ENCODE peak calls at places on chromosomes 6 and 20, in nine cellular contexts. One of them, this sample, is unnamed.

GRCh38 chr6:157302761-157303160 is 20.6 kb downstream of the TMEM242 start:
- DNase-seq in heart left ventricle: no peak
- DNase-seq in mucosa of descending colon: peak; percentile 30
- DNase-seq in endodermal cell: no peak
- DNase-seq in fibroblast of lung: no peak
- DNase-seq in ovary: no peak
- DNase-seq in IMR-90: no peak
- DNase-seq in HCT116: no peak
- DNase-seq in upper lobe of right lung: no peak
- DNase-seq in this sample: no peak

GRCh38 chr6:2221724-2222274 is 23.6 kb downstream of the GMDS start:
- DNase-seq in mucosa of descending colon: no peak
- DNase-seq in HCT116: no peak
- DNase-seq in ovary: no peak
- DNase-seq in IMR-90: no peak
- DNase-seq in fibroblast of lung: no peak
- DNase-seq in heart left ventricle: no peak
- DNase-seq in endodermal cell: no peak
- DNase-seq in upper lobe of right lung: no peak
- DNase-seq in this sample: no peak

GRCh38 chr20:59662856-59663512 is 58.6 kb downstream of the PHACTR3 start:
- DNase-seq in ovary: no peak
- DNase-seq in heart left ventricle: no peak
- DNase-seq in HCT116: no peak
- DNase-seq in mucosa of descending colon: no peak
- DNase-seq in upper lobe of right lung: no peak
- DNase-seq in endodermal cell: no peak
- DNase-seq in IMR-90: no peak
- DNase-seq in fibroblast of lung: no peak
- DNase-seq in this sample: no peak

GRCh38 chr6:139028242-139028657 is 295 bp upstream of the ABRACL start:
- DNase-seq in upper lobe of right lung: no peak
- DNase-seq in IMR-90: no peak
- DNase-seq in heart left ventricle: no peak
- DNase-seq in fibroblast of lung: no peak
- DNase-seq in ovary: no peak
- DNase-seq in mucosa of descending colon: no peak
- DNase-seq in endodermal cell: no peak
- DNase-seq in HCT116: no peak
- DNase-seq in this sample: no peak

GRCh38 chr20:63036266-63036665 is 29.5 kb upstream of the BHLHE23 start:
- DNase-seq in upper lobe of right lung: no peak
- DNase-seq in endodermal cell: no peak
- DNase-seq in HCT116: no peak
- DNase-seq in fibroblast of lung: no peak
- DNase-seq in mucosa of descending colon: no peak
- DNase-seq in heart left ventricle: peak; percentile 15
- DNase-seq in IMR-90: no peak
- DNase-seq in ovary: peak; percentile 10
- DNase-seq in this sample: no peak

GRCh38 chr6:7580927-7581618 is 8.9 kb upstream of the SNRNP48 start:
- DNase-seq in IMR-90: no peak
- DNase-seq in upper lobe of right lung: no peak
- DNase-seq in HCT116: no peak
- DNase-seq in heart left ventricle: no peak
- DNase-seq in ovary: no peak
- DNase-seq in mucosa of descending colon: no peak
- DNase-seq in endodermal cell: no peak
- DNase-seq in fibroblast of lung: no peak
- DNase-seq in this sample: no peak

GRCh38 chr20:34907616-34908469 is 31.4 kb downstream of the ACSS2 start:
- DNase-seq in HCT116: peak; percentile 90
- DNase-seq in IMR-90: peak; percentile 92
- DNase-seq in endodermal cell: no peak
- DNase-seq in ovary: peak; percentile 72
- DNase-seq in heart left ventricle: peak; percentile 80
- DNase-seq in mucosa of descending colon: peak; percentile 76
- DNase-seq in upper lobe of right lung: no peak
- DNase-seq in fibroblast of lung: peak; percentile 84
- DNase-seq in this sample: peak; percentile 99

GRCh38 chr6:26156850-26157149 is 69.6 kb downstream of the HFE start:
- DNase-seq in mucosa of descending colon: no peak
- DNase-seq in ovary: no peak
- DNase-seq in endodermal cell: no peak
- DNase-seq in upper lobe of right lung: no peak
- DNase-seq in HCT116: no peak
- DNase-seq in heart left ventricle: peak; percentile 27
- DNase-seq in IMR-90: no peak
- DNase-seq in fibroblast of lung: no peak
- DNase-seq in this sample: no peak

DNA sequence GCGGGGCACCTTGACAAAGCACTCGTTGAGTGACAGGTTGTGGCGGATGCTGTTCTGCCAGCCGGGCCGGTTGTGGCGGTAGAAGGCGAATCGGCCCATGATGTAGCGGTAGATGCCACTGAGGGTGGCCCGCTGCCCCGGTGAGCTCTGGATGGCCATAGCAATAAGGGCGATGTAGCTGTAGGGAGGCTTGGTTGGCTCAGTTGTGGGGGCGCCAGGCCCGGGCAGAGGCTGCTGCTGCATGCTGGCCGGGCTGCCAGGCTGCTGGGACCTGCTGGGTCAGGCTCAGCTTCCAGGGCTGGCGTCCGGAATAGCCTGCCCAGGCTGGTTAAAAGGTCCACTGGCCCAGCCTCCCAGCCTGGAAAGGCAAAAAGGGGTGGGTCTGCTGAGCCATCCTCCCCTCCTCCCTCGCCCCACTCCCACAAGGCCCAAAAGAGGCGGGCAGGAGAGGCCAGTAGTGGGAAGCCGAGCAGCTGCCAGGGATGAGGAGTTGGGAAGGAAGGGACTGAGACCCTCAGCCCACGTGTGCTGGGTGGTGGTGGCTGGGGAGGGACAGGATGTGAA is at the start of gene FOXS1:
- DNase-seq in mucosa of descending colon: no peak
- DNase-seq in fibroblast of lung: no peak
- DNase-seq in endodermal cell: peak; percentile 83
- DNase-seq in ovary: peak; percentile 43
- DNase-seq in heart left ventricle: peak; percentile 84
- DNase-seq in upper lobe of right lung: no peak
- DNase-seq in HCT116: no peak
- DNase-seq in IMR-90: no peak
- DNase-seq in this sample: no peak
- H3K4me3 ChIP-seq in mucosa of descending colon: no peak within 1 kb of the TSS
- H3K4me3 ChIP-seq in fibroblast of lung: no peak within 1 kb of the TSS
- H3K4me3 ChIP-seq in endodermal cell: no peak within 1 kb of the TSS
- H3K4me3 ChIP-seq in ovary: no peak within 1 kb of the TSS
- H3K4me3 ChIP-seq in heart left ventricle: peak within 1 kb of the TSS; percentile 72
- H3K4me3 ChIP-seq in upper lobe of right lung: peak within 1 kb of the TSS; percentile 31
- H3K4me3 ChIP-seq in HCT116: no peak within 1 kb of the TSS
- H3K4me3 ChIP-seq in IMR-90: no peak within 1 kb of the TSS
- H3K4me3 ChIP-seq in this sample: no peak within 1 kb of the TSS

GRCh38 chr6:30749554-30750378 is 5.4 kb upstream of the IER3 start:
- DNase-seq in endodermal cell: no peak
- DNase-seq in fibroblast of lung: no peak
- DNase-seq in IMR-90: no peak
- DNase-seq in HCT116: peak; percentile 89
- DNase-seq in heart left ventricle: no peak
- DNase-seq in upper lobe of right lung: no peak
- DNase-seq in mucosa of descending colon: peak; percentile 81
- DNase-seq in ovary: no peak
- DNase-seq in this sample: no peak

GRCh38 chr6:30750379-30750668 is 6.0 kb upstream of the IER3 start:
- DNase-seq in HCT116: no peak
- DNase-seq in heart left ventricle: no peak
- DNase-seq in mucosa of descending colon: no peak
- DNase-seq in IMR-90: no peak
- DNase-seq in upper lobe of right lung: no peak
- DNase-seq in ovary: no peak
- DNase-seq in endodermal cell: no peak
- DNase-seq in fibroblast of lung: no peak
- DNase-seq in this sample: no peak

GRCh38 chr6:30748301-30748769 is 4.0 kb upstream of the IER3 start:
- DNase-seq in heart left ventricle: no peak
- DNase-seq in upper lobe of right lung: no peak
- DNase-seq in endodermal cell: no peak
- DNase-seq in mucosa of descending colon: peak; percentile 66
- DNase-seq in ovary: no peak
- DNase-seq in HCT116: no peak
- DNase-seq in fibroblast of lung: no peak
- DNase-seq in IMR-90: peak; percentile 52
- DNase-seq in this sample: peak; percentile 41

GRCh38 chr6:30748851-30749540 is 4.6 kb upstream of the IER3 start:
- DNase-seq in mucosa of descending colon: no peak
- DNase-seq in fibroblast of lung: no peak
- DNase-seq in endodermal cell: no peak
- DNase-seq in ovary: no peak
- DNase-seq in heart left ventricle: no peak
- DNase-seq in upper lobe of right lung: no peak
- DNase-seq in HCT116: no peak
- DNase-seq in IMR-90: peak; percentile 48
- DNase-seq in this sample: no peak

DNA sequence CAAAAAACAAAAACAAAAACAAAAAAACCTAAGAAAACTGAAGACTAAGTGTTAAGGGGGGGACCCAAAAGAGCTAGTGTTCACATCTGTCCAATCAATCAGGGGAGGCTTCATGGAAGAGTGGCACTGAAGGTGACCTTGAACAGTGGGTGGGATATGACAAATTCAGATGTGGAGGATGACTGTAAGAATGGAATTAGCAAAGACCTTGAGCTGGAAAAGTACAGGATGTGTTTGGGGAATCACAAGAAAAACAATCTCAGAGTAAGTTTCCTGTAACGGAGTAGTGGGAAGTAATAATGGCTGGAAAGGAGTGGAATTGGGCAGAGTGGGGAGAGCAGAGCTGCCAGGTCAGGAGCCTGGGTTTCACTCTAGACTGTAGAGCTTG is 2.9 kb upstream of the IER3 start:
- DNase-seq in endodermal cell: no peak
- DNase-seq in upper lobe of right lung: no peak
- DNase-seq in mucosa of descending colon: no peak
- DNase-seq in HCT116: no peak
- DNase-seq in heart left ventricle: no peak
- DNase-seq in ovary: no peak
- DNase-seq in fibroblast of lung: no peak
- DNase-seq in IMR-90: peak; percentile 33
- DNase-seq in this sample: no peak
- H3K4me3 ChIP-seq in endodermal cell: no peak overlapping the region
- H3K4me3 ChIP-seq in upper lobe of right lung: no peak overlapping the region
- H3K4me3 ChIP-seq in mucosa of descending colon: no peak overlapping the region
- H3K4me3 ChIP-seq in HCT116: no peak overlapping the region
- H3K4me3 ChIP-seq in heart left ventricle: no peak overlapping the region
- H3K4me3 ChIP-seq in ovary: no peak overlapping the region
- H3K4me3 ChIP-seq in fibroblast of lung: no peak overlapping the region
- H3K4me3 ChIP-seq in IMR-90: no peak overlapping the region
- H3K4me3 ChIP-seq in this sample: no peak overlapping the region

GRCh38 chr6:45445364-45445748 is 67.6 kb upstream of the SUPT3H start:
- DNase-seq in HCT116: no peak
- DNase-seq in fibroblast of lung: no peak
- DNase-seq in mucosa of descending colon: no peak
- DNase-seq in upper lobe of right lung: no peak
- DNase-seq in endodermal cell: no peak
- DNase-seq in ovary: no peak
- DNase-seq in heart left ventricle: no peak
- DNase-seq in IMR-90: peak; percentile 35
- DNase-seq in this sample: peak; percentile 11

GRCh38 chr6:45448417-45449389 is 71.0 kb upstream of the SUPT3H start:
- DNase-seq in HCT116: no peak
- DNase-seq in heart left ventricle: no peak
- DNase-seq in upper lobe of right lung: no peak
- DNase-seq in endodermal cell: no peak
- DNase-seq in ovary: no peak
- DNase-seq in IMR-90: peak; percentile 38
- DNase-seq in fibroblast of lung: no peak
- DNase-seq in mucosa of descending colon: no peak
- DNase-seq in this sample: no peak

GRCh38 chr6:45447005-45447404 is 69.3 kb upstream of the SUPT3H start:
- DNase-seq in IMR-90: no peak
- DNase-seq in ovary: no peak
- DNase-seq in endodermal cell: peak; percentile 46
- DNase-seq in upper lobe of right lung: no peak
- DNase-seq in HCT116: no peak
- DNase-seq in mucosa of descending colon: no peak
- DNase-seq in heart left ventricle: no peak
- DNase-seq in fibroblast of lung: no peak
- DNase-seq in this sample: no peak

GRCh38 chr6:45447721-45448120 is 70.0 kb upstream of the SUPT3H start:
- DNase-seq in HCT116: no peak
- DNase-seq in mucosa of descending colon: no peak
- DNase-seq in upper lobe of right lung: no peak
- DNase-seq in fibroblast of lung: no peak
- DNase-seq in ovary: no peak
- DNase-seq in heart left ventricle: no peak
- DNase-seq in IMR-90: peak; percentile 38
- DNase-seq in endodermal cell: no peak
- DNase-seq in this sample: no peak

DNA sequence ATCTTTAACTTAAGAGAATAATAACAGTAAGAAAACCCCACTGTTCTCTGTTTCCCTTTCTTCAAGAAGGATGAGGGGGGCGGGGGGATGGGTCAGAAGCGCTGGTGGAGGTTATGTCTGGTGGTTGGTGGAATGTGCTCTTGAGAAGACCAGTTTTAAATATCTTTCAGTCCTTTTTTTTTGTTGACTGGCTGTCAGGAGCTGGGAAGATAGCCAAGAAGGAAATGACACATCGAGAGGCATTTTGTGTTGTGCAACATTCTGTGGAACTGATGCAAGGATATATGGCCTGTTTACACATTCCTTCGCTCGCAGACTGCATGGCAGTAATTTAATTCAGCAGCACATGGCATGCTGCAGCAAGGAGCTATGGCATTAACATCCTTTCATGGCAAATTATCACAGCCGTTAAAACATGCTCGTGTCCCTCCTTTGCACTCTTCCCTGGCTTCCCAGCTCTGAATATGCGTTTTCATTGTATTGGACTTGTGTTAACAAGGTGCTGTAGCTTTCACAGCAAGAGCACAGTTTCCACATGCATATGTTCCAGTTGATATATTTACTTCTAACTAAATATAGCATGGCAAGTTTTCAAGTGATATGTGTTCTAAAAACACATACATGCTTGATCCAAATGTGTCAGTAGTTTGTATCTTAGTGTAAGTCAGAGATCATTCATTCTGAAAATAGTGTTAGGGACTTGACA is 68.2 kb upstream of the SUPT3H start:
- DNase-seq in heart left ventricle: peak; percentile 57
- DNase-seq in mucosa of descending colon: peak; percentile 81
- DNase-seq in fibroblast of lung: peak; percentile 99
- DNase-seq in ovary: no peak
- DNase-seq in HCT116: peak; percentile 94
- DNase-seq in IMR-90: peak; percentile 99
- DNase-seq in upper lobe of right lung: peak; percentile 73
- DNase-seq in endodermal cell: peak; percentile 82
- DNase-seq in this sample: peak; percentile 95
- H3K4me3 ChIP-seq in heart left ventricle: no peak overlapping the region
- H3K4me3 ChIP-seq in mucosa of descending colon: no peak overlapping the region
- H3K4me3 ChIP-seq in fibroblast of lung: no peak overlapping the region
- H3K4me3 ChIP-seq in ovary: no peak overlapping the region
- H3K4me3 ChIP-seq in HCT116: peak overlapping the region; percentile 34
- H3K4me3 ChIP-seq in IMR-90: no peak overlapping the region
- H3K4me3 ChIP-seq in upper lobe of right lung: no peak overlapping the region
- H3K4me3 ChIP-seq in endodermal cell: no peak overlapping the region
- H3K4me3 ChIP-seq in this sample: no peak overlapping the region

GRCh38 chr20:45347297-45347935 is 808 bp downstream of the SDC4 start:
- DNase-seq in endodermal cell: no peak
- DNase-seq in upper lobe of right lung: no peak
- DNase-seq in ovary: no peak
- DNase-seq in IMR-90: no peak
- DNase-seq in HCT116: no peak
- DNase-seq in fibroblast of lung: no peak
- DNase-seq in mucosa of descending colon: no peak
- DNase-seq in heart left ventricle: no peak
- DNase-seq in this sample: no peak

GRCh38 chr20:45347936-45348809 is at the start of gene SDC4:
- DNase-seq in upper lobe of right lung: peak; percentile 89
- DNase-seq in heart left ventricle: peak; percentile 79
- DNase-seq in HCT116: no peak
- DNase-seq in endodermal cell: peak; percentile 81
- DNase-seq in fibroblast of lung: peak; percentile 62
- DNase-seq in IMR-90: peak; percentile 63
- DNase-seq in mucosa of descending colon: peak; percentile 74
- DNase-seq in ovary: peak; percentile 74
- DNase-seq in this sample: no peak

GRCh38 chr20:45346851-45347250 is 1.4 kb downstream of the SDC4 start:
- DNase-seq in heart left ventricle: no peak
- DNase-seq in mucosa of descending colon: no peak
- DNase-seq in HCT116: no peak
- DNase-seq in endodermal cell: no peak
- DNase-seq in IMR-90: no peak
- DNase-seq in ovary: no peak
- DNase-seq in upper lobe of right lung: no peak
- DNase-seq in fibroblast of lung: no peak
- DNase-seq in this sample: no peak

GRCh38 chr20:45345104-45345936 is 2.9 kb downstream of the SDC4 start:
- DNase-seq in fibroblast of lung: no peak
- DNase-seq in HCT116: no peak
- DNase-seq in heart left ventricle: no peak
- DNase-seq in IMR-90: no peak
- DNase-seq in ovary: no peak
- DNase-seq in mucosa of descending colon: peak; percentile 82
- DNase-seq in endodermal cell: no peak
- DNase-seq in upper lobe of right lung: peak; percentile 94
- DNase-seq in this sample: peak; percentile 65

GRCh38 chr20:45346291-45346718 is 1.9 kb downstream of the SDC4 start:
- DNase-seq in ovary: no peak
- DNase-seq in IMR-90: no peak
- DNase-seq in upper lobe of right lung: no peak
- DNase-seq in fibroblast of lung: no peak
- DNase-seq in endodermal cell: no peak
- DNase-seq in heart left ventricle: no peak
- DNase-seq in mucosa of descending colon: no peak
- DNase-seq in HCT116: no peak
- DNase-seq in this sample: no peak
- H3K4me3 ChIP-seq in ovary: peak overlapping the region; percentile 67
- H3K4me3 ChIP-seq in IMR-90: peak overlapping the region; percentile 74
- H3K4me3 ChIP-seq in upper lobe of right lung: peak overlapping the region; percentile 67
- H3K4me3 ChIP-seq in fibroblast of lung: peak overlapping the region; percentile 99
- H3K4me3 ChIP-seq in endodermal cell: peak overlapping the region; percentile 95
- H3K4me3 ChIP-seq in heart left ventricle: peak overlapping the region; percentile 73
- H3K4me3 ChIP-seq in mucosa of descending colon: peak overlapping the region; percentile 69
- H3K4me3 ChIP-seq in HCT116: peak overlapping the region; percentile 82
- H3K4me3 ChIP-seq in this sample: peak overlapping the region; percentile 11

This sample was measured in LNCaP clone FGC.